ENCODE peak calls at places on chromosomes 13 and 19, in five cellular contexts. A is ovary; X is tibial nerve; T is naive thymus-derived CD4-positive, alpha-beta T cell; N is heart left ventricle. Z is an unnamed sample. For H3K4me1, the result is how much of the 10 kb centered on the place peaks cover.

GRCh38 chr13:51520524-51520923 is 63.7 kb upstream of the WDFY2 start:
- DNase-seq in N (no peak), X (no peak), A (no peak), T (peak), Z (no peak)

GRCh38 chr13:110015253-110015652 is 228.9 kb upstream of the IRS2 start:
- DNase-seq in N (no peak), X (no peak), A (no peak), T (no peak), Z (no peak)

GRCh38 chr19:3250675-3251074 is 26.2 kb downstream of the CELF5 start:
- DNase-seq in A (no peak), T (peak), X (peak), N (no peak), Z (no peak)

GRCh38 chr13:99425485-99426341 is 75.6 kb upstream of the TM9SF2 start:
- DNase-seq in X (no peak), A (no peak), N (no peak), T (peak), Z (no peak)

GRCh38 chr13:111505175-111505777 is 184.8 kb downstream of the TEX29 start:
- DNase-seq in A (no peak), N (no peak), T (no peak), X (no peak), Z (peak)

GRCh38 chr13:48194392-48194754 is 38.6 kb upstream of the ITM2B start:
- DNase-seq in A (no peak), T (peak), N (no peak), X (no peak), Z (no peak)

GRCh38 chr19:7788933-7789323 is 25.9 kb downstream of the CLEC4M start:
- DNase-seq in X (no peak), N (no peak), T (no peak), A (no peak), Z (no peak)

GRCh38 chr13:63167699-63168337 is 1752.2 kb upstream of the PCDH20 start:
- DNase-seq in T (no peak), N (no peak), A (no peak), X (no peak), Z (no peak)

GRCh38 chr19:10544242-10544752 is 593 bp downstream of the ATG4D start:
- DNase-seq in A (peak), X (no peak), T (peak), N (peak), Z (no peak)

DNA sequence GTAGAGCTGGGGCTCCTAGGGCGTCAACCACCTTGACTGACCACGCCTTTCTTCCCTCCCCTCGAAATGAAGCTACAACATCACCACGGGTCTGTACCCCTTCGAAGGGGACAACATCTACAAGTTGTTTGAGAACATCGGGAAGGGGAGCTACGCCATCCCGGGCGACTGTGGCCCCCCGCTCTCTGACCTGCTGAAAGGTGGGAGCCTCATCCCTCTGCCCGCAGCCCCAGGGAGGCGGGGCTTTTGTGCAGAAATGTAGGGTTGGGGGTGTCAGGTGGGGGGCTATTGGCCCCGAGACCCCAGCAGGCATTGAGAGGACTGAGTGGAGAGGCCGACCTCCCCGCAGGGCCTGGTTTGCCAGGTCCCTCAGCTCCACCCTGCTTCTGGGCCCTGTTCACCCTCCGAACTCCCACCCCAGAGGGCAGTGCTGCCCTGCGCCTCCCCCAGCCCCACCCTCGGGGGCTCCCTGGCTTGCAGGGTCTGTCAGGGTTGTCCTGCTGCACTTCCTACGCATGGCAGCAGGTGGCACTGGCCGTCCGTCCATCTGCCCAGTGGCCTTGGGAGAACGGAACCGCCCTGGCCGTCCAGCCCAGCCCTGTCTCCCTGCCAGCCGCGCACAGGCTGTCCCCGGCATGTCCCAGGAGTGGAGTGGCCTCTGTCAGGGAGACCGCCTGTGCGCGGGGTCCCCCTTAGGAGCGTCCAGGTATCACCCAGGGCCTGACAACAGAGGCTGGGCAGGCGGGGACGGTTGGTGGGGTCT is 15.7 kb downstream of the STK11 start:
- DNase-seq in T (no peak), A (peak), N (peak), X (no peak), Z (peak)
- H3K4me1 ChIP-seq in T (under half), A (under half), N (under half), X (under half), Z (under half)

GRCh38 chr13:43484432-43485225 is 302.1 kb downstream of the ENOX1 start:
- DNase-seq in A (no peak), X (peak), T (peak), N (no peak), Z (no peak)
- H3K4me1 ChIP-seq in A (under half), X (under half), T (under half), N (under half), Z (under half)

GRCh38 chr19:50331187-50332013 is 2.2 kb upstream of the KCNC3 start:
- DNase-seq in X (no peak), A (no peak), N (no peak), T (no peak), Z (no peak)

GRCh38 chr19:50329146-50329925 is at the start of gene KCNC3:
- DNase-seq in A (peak), T (peak), N (peak), X (peak), Z (no peak)

GRCh38 chr19:50332014-50332263 is 2.8 kb upstream of the KCNC3 start:
- DNase-seq in N (no peak), X (no peak), T (no peak), A (no peak), Z (no peak)

GRCh38 chr19:50332264-50333038 is 3.3 kb upstream of the KCNC3 start:
- DNase-seq in X (no peak), N (no peak), T (no peak), A (no peak), Z (no peak)

DNA sequence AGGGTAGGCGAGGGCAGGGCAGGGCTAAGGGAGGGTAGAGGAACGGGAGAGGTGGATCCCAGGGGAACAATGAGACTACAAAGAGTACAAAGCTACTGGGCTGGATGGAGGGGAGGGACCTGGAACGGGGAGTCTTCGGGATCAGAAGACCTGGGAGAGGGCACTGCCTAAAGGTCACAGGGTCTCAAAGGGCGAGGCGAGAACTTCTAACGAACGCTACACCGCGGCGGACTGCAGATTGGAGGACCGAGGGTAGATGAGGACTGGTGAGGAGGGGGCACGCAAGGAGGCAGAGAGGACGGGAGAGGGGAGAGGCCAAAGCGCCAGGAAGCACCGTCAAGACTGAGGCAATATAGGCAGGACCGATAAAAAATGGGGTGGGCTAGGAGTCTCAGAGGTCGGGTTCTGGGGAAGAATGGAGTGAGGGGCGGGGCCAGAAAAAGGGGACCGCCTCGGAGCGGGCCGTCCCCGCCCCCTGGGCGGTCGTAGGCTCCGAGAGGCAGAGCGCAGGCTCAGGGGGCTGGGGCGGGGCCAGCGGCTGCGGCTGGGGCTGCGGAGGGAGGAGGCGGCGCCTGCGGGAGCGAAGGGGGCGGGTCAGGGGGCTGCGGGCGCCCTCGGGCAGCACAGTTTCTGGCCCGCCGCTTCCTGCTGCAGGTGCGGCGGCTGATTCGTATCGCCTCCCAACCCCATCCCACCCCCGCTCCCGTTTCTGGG is 1.3 kb upstream of the KCNC3 start:
- DNase-seq in A (peak), X (peak), T (peak), N (peak), Z (no peak)
- H3K4me1 ChIP-seq in A (under half), X (under half), T (half or more), N (half or more), Z (under half)

GRCh38 chr19:18741124-18741493 is 50.0 kb downstream of the COMP start:
- DNase-seq in A (no peak), N (no peak), T (no peak), X (no peak), Z (no peak)
- H3K4me1 ChIP-seq in A (under half), N (under half), T (under half), X (under half), Z (under half)

GRCh38 chr19:38710416-38710702 is 33.9 kb downstream of the CAPN12 start:
- DNase-seq in N (no peak), T (no peak), A (no peak), X (no peak), Z (no peak)
- H3K4me1 ChIP-seq in N (half or more), T (under half), A (under half), X (half or more), Z (under half)

GRCh38 chr13:24267283-24267682 is 42.1 kb upstream of the C1QTNF9 start:
- DNase-seq in N (peak), T (peak), X (no peak), A (peak), Z (no peak)
- H3K4me1 ChIP-seq in N (half or more), T (half or more), X (under half), A (under half), Z (under half)

GRCh38 chr19:6088677-6089063 is 21.6 kb downstream of the RFX2 start:
- DNase-seq in T (no peak), N (no peak), A (no peak), X (no peak), Z (no peak)
- H3K4me1 ChIP-seq in T (under half), N (half or more), A (under half), X (under half), Z (half or more)

Z was measured in SJSA1.